ENCODE peak calls at places on chromosomes 1 and 21, in eight cellular contexts. Z is CD4-positive, alpha-beta T cell; X is amygdala; K is D341Med; L is sciatic nerve; C is NCI-H1092; Y is WTC11; N is GM13976. A is an unnamed sample.

GRCh38 chr1:190373705-190374336 is 103.8 kb downstream of the BRINP3 start:
- DNase-seq in Z (no peak), X (no peak), K (peak), L (no peak), C (no peak), Y (no peak), N (peak), A (no peak)

GRCh38 chr21:41632748-41633475 is 125.0 kb upstream of the TMPRSS2 start:
- DNase-seq in Z (no peak), X (no peak), K (no peak), L (peak), C (no peak), Y (no peak), N (no peak), A (no peak)

GRCh38 chr1:205631010-205631726 is 643 bp downstream of the ELK4 start:
- DNase-seq in Z (peak), X (peak), K (peak), L (peak), C (peak), Y (peak), N (peak), A (peak)

GRCh38 chr1:41950820-41951219 is 32.1 kb upstream of the HIVEP3 start:
- DNase-seq in Z (no peak), X (no peak), K (no peak), L (no peak), C (no peak), Y (no peak), N (peak), A (no peak)

GRCh38 chr1:111366256-111366655 is 61.3 kb downstream of the OVGP1 start:
- DNase-seq in Z (no peak), X (no peak), K (no peak), L (no peak), C (no peak), Y (no peak), N (no peak), A (no peak)

GRCh38 chr1:179021873-179022272 is 3.8 kb upstream of the FAM20B start:
- DNase-seq in Z (no peak), X (peak), K (no peak), L (no peak), C (peak), Y (no peak), N (no peak), A (no peak)

GRCh38 chr1:167671727-167672511 is 41.9 kb downstream of the RCSD1 start:
- DNase-seq in Z (no peak), X (no peak), K (no peak), L (no peak), C (no peak), Y (no peak), N (no peak), A (no peak)

GRCh38 chr1:228367798-228368791 is 38.5 kb downstream of the TRIM11 start:
- DNase-seq in Z (no peak), X (no peak), K (no peak), L (peak), C (no peak), Y (peak), N (no peak), A (no peak)

GRCh38 chr1:43334453-43335205 is 3.0 kb upstream of the MPL start:
- DNase-seq in Z (no peak), X (no peak), K (no peak), L (no peak), C (no peak), Y (no peak), N (no peak), A (peak)

GRCh38 chr1:162168935-162169545 is 99.5 kb downstream of the NOS1AP start:
- DNase-seq in Z (no peak), X (no peak), K (no peak), L (no peak), C (peak), Y (no peak), N (no peak), A (no peak)

GRCh38 chr1:44089371-44090070 is 29.1 kb upstream of the KLF17 start:
- DNase-seq in Z (no peak), X (no peak), K (no peak), L (no peak), C (no peak), Y (peak), N (no peak), A (no peak)

GRCh38 chr1:160076295-160076694 is 5.0 kb upstream of the KCNJ9 start:
- DNase-seq in Z (no peak), X (no peak), K (no peak), L (no peak), C (no peak), Y (no peak), N (no peak), A (no peak)

GRCh38 chr1:245549981-245550701 is 395.4 kb downstream of the KIF26B start:
- DNase-seq in Z (no peak), X (no peak), K (no peak), L (no peak), C (no peak), Y (peak), N (no peak), A (no peak)

GRCh38 chr1:105427543-105427942 is 1628.9 kb upstream of the PRMT6 start:
- DNase-seq in Z (no peak), X (no peak), K (no peak), L (no peak), C (no peak), Y (no peak), N (no peak), A (no peak)

GRCh38 chr1:9047019-9047418 is 20.8 kb upstream of the SLC2A7 start:
- DNase-seq in Z (no peak), X (no peak), K (no peak), L (no peak), C (no peak), Y (no peak), N (no peak), A (no peak)

GRCh38 chr21:37074195-37074510 is 1.1 kb downstream of the TTC3 start:
- DNase-seq in Z (no peak), X (no peak), K (no peak), L (no peak), C (no peak), Y (no peak), N (no peak), A (no peak)